ENCODE peak calls at places on chromosomes 16 and 17, in nine cellular contexts. M, H, V, N, D, R, W, G and I are unnamed samples. For H3K4me1, the result is how much of the 10 kb centered on the place peaks cover.

GRCh38 chr17:40750391-40750790 is 4.7 kb downstream of the KRT25 start:
- DNase-seq in M (no peak), H (no peak), V (no peak), N (no peak), D (no peak), R (no peak), W (no peak), G (no peak), I (no peak)

GRCh38 chr17:65754641-65755040 is 193.2 kb upstream of the AXIN2 start:
- DNase-seq in M (no peak), H (no peak), V (no peak), N (no peak), D (no peak), R (no peak), W (no peak), G (no peak), I (no peak)

GRCh38 chr17:7438050-7438614 is 1.2 kb upstream of the FGF11 start:
- DNase-seq in M (peak), H (peak), V (peak), N (peak), D (peak), R (no peak), W (peak), G (peak), I (peak)

GRCh38 chr17:44348234-44348987 is 3.3 kb downstream of the GRN start:
- DNase-seq in M (no peak), H (no peak), V (no peak), N (no peak), D (no peak), R (no peak), W (peak), G (no peak), I (no peak)

GRCh38 chr17:27345141-27345904 is 51.4 kb downstream of the WSB1 start:
- DNase-seq in M (peak), H (peak), V (no peak), N (no peak), D (peak), R (no peak), W (no peak), G (no peak), I (no peak)

GRCh38 chr17:47265983-47266541 is 12.4 kb downstream of the ITGB3 start:
- DNase-seq in M (no peak), H (no peak), V (no peak), N (no peak), D (peak), R (no peak), W (peak), G (no peak), I (peak)

GRCh38 chr17:45900723-45901415 is 6.5 kb downstream of the MAPT start:
- DNase-seq in M (no peak), H (no peak), V (no peak), N (no peak), D (no peak), R (no peak), W (no peak), G (no peak), I (no peak)

GRCh38 chr17:64084086-64084939 is 45.6 kb downstream of the ERN1 start:
- DNase-seq in M (peak), H (no peak), V (no peak), N (no peak), D (peak), R (no peak), W (peak), G (no peak), I (peak)

GRCh38 chr16:2365895-2366294 is 25.4 kb upstream of the ABCA3 start:
- DNase-seq in M (no peak), H (no peak), V (no peak), N (no peak), D (no peak), R (peak), W (no peak), G (no peak), I (no peak)

GRCh38 chr17:32267690-32268205 is 2.1 kb downstream of the RHBDL3 start:
- DNase-seq in M (peak), H (peak), V (no peak), N (no peak), D (no peak), R (no peak), W (no peak), G (no peak), I (no peak)
- H3K4me1 ChIP-seq in M (under half), H (under half), V (under half), N (under half), D (under half), R (under half), W (under half), G (under half), I (under half)

GRCh38 chr17:82200135-82200534 is 12.5 kb downstream of the CCDC57 start:
- DNase-seq in M (no peak), H (no peak), V (no peak), N (no peak), D (peak), R (no peak), W (no peak), G (no peak), I (no peak)
- H3K27ac ChIP-seq in M (no peak), H (no peak), V (no peak), N (no peak), D (peak), R (no peak), W (peak), G (no peak), I (no peak)

GRCh38 chr16:58670177-58670576 is 14.4 kb downstream of the SLC38A7 start:
- DNase-seq in M (no peak), H (no peak), V (no peak), N (no peak), D (peak), R (no peak), W (no peak), G (no peak), I (no peak)
- H3K4me3 ChIP-seq in M (no peak), H (no peak), V (no peak), N (no peak), D (no peak), R (no peak), W (no peak), G (no peak), I (no peak)

GRCh38 chr16:87823146-87823929 is 46.0 kb downstream of the SLC7A5 start:
- DNase-seq in M (no peak), H (no peak), V (no peak), N (no peak), D (no peak), R (no peak), W (no peak), G (no peak), I (no peak)

GRCh38 chr16:87824016-87824990 is 45.0 kb downstream of the SLC7A5 start:
- DNase-seq in M (no peak), H (no peak), V (no peak), N (peak), D (no peak), R (no peak), W (no peak), G (no peak), I (no peak)

GRCh38 chr16:87821346-87822001 is 47.8 kb downstream of the SLC7A5 start:
- DNase-seq in M (no peak), H (no peak), V (no peak), N (no peak), D (no peak), R (peak), W (no peak), G (no peak), I (no peak)

GRCh38 chr16:87822002-87822390 is 47.3 kb downstream of the SLC7A5 start:
- DNase-seq in M (no peak), H (no peak), V (no peak), N (no peak), D (no peak), R (peak), W (no peak), G (no peak), I (no peak)

DNA sequence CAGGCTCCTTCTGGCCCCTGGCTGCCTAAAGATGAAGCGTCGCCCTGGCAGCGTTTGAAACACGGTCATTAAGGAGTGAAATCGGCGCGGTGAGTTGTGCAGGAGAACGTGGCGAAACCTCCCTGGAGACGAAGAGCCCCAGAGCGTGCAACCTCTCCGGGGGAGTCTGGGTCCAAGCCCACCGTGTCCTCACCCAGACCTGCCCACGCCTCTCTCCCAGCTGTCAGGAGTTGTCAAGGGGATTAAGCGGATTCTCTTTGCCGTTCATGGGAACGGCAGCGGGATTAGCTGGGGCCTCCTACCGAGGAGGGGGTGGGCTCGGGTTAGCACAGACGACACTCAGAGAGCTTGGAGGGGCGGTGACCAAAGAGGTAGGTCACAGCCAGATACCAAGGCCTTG is 46.7 kb downstream of the SLC7A5 start:
- DNase-seq in M (peak), H (peak), V (no peak), N (no peak), D (no peak), R (peak), W (no peak), G (no peak), I (no peak)
- H3K4me1 ChIP-seq in M (half or more), H (under half), V (under half), N (under half), D (under half), R (under half), W (under half), G (under half), I (under half)